ENCODE peak calls at places on chromosomes 6 and 20, in four cellular contexts. O is prostate gland, A is HCT116, E is breast epithelium. S is an unnamed sample.

GRCh38 chr20:59145926-59146800 is 17.5 kb upstream of the ZNF831 start:
- DNase-seq in O (no peak), A (no peak), E (peak; percentile 4), S (no peak)

GRCh38 chr6:164258421-164258820 is 843.9 kb downstream of the QKI start:
- DNase-seq in A (no peak), E (no peak), O (no peak), S (no peak)

GRCh38 chr6:43199912-43200311 is 17.9 kb downstream of the CUL9 start:
- DNase-seq in A (no peak), E (no peak), O (no peak), S (no peak)

GRCh38 chr6:44154067-44154466 is 4.6 kb upstream of the CAPN11 start:
- DNase-seq in A (no peak), O (no peak), E (no peak), S (no peak)

GRCh38 chr6:137856138-137856898 is 10.7 kb upstream of the TNFAIP3 start:
- DNase-seq in E (no peak), A (no peak), O (no peak), S (no peak)

GRCh38 chr6:168353041-168353440 is 33.5 kb upstream of the DACT2 start:
- DNase-seq in A (no peak), O (no peak), E (no peak), S (no peak)

GRCh38 chr20:64258071-64258823 is 2.7 kb downstream of the PCMTD2 start:
- DNase-seq in O (no peak), A (no peak), E (no peak), S (no peak)

GRCh38 chr6:161233986-161234620 is 39.8 kb downstream of the AGPAT4 start:
- DNase-seq in E (no peak), O (no peak), A (peak; percentile 13), S (no peak)

GRCh38 chr20:23879811-23880374 is 345 bp upstream of the CST5 start:
- DNase-seq in A (no peak), O (no peak), E (no peak), S (peak; percentile 87)

GRCh38 chr6:42569102-42570028 is 5.5 kb downstream of the UBR2 start:
- DNase-seq in A (no peak), O (no peak), E (no peak), S (no peak)

GRCh38 chr6:143234686-143235085 is 174.0 kb downstream of the AIG1 start:
- DNase-seq in O (no peak), A (no peak), E (no peak), S (no peak)

GRCh38 chr6:32056254-32056653 is 18.0 kb downstream of the CYP21A2 start:
- DNase-seq in O (no peak), E (no peak), A (no peak), S (no peak)

GRCh38 chr6:164962805-164963204 is 346.6 kb downstream of the C6orf118 start:
- DNase-seq in E (no peak), O (no peak), A (no peak), S (no peak)

GRCh38 chr20:33096921-33097320 is 17.5 kb downstream of the BPIFB4 start:
- DNase-seq in A (no peak), O (no peak), E (no peak), S (no peak)

GRCh38 chr6:113428702-113429101 is 428.4 kb upstream of the MARCKS start:
- DNase-seq in O (no peak), E (no peak), A (no peak), S (no peak)

GRCh38 chr6:86456786-86457185 is 480.5 kb upstream of the HTR1E start:
- DNase-seq in E (no peak), A (no peak), O (no peak), S (peak; percentile 12)

GRCh38 chr6:105121981-105122380 is 57.8 kb downstream of the POPDC3 start:
- DNase-seq in O (peak; percentile 42), A (no peak), E (no peak), S (no peak)

GRCh38 chr20:60085551-60086132 is 127.4 kb downstream of the CDH26 start:
- DNase-seq in O (no peak), A (no peak), E (no peak), S (no peak)

GRCh38 chr6:69861986-69862385 is 4.4 kb upstream of the COL19A1 start:
- DNase-seq in A (no peak), E (no peak), O (no peak), S (no peak)

GRCh38 chr20:39136145-39136544 is 174.0 kb downstream of the DHX35 start:
- DNase-seq in A (no peak), E (no peak), O (no peak), S (no peak)

GRCh38 chr6:12275084-12275483 is 15.1 kb upstream of the EDN1 start:
- DNase-seq in A (no peak), E (no peak), O (no peak), S (no peak)

DNA sequence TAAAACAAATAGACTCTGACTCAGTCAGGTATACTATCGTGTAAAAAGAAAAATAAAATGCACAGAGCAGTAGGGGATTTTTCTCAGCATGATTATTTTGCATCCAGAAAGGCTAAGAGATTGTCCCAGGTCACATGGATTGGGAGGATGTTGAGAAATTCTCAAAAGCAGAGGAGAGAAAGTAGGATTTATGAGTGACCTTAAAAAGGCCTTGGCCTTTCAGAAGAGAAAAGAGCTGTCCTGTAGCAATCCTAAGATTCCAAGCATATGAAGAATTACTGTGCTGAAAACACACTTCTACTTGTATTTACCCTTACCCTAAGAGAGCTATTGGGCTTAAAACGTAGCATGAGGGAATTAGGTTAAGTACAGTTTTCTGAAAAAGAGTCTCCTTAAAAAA is 149.7 kb upstream of the ENPP5 start:
- DNase-seq in A (no peak), O (no peak), E (no peak), S (no peak)
- TF ChIP-seq POLR2AphosphoS5 in A (no peak), O (no peak), E (no peak), S (no peak)

GRCh38 chr6:33579828-33580714 is at the start of gene BAK1:
- DNase-seq in O (peak; percentile 88), A (peak; percentile 83), E (peak; percentile 86), S (peak; percentile 98)
- H3K27ac ChIP-seq in O (peak within 1 kb of the TSS; percentile 68), A (peak within 1 kb of the TSS; percentile 75), E (peak within 1 kb of the TSS; percentile 91), S (peak within 1 kb of the TSS; percentile 89)

GRCh38 chr6:89221971-89222887 is 5.1 kb upstream of the GABRR1 start:
- DNase-seq in A (no peak), E (no peak), O (no peak), S (no peak)
- TF ChIP-seq POLR2AphosphoS5 in A (no peak), E (no peak), O (peak; percentile 17), S (no peak)

GRCh38 chr6:27441001-27441400 is 31.9 kb downstream of the ZNF184 start:
- DNase-seq in A (no peak), E (no peak), O (no peak), S (no peak)
- H3K27ac ChIP-seq in A (no peak overlapping the region), E (no peak overlapping the region), O (no peak overlapping the region), S (no peak overlapping the region)

DNA sequence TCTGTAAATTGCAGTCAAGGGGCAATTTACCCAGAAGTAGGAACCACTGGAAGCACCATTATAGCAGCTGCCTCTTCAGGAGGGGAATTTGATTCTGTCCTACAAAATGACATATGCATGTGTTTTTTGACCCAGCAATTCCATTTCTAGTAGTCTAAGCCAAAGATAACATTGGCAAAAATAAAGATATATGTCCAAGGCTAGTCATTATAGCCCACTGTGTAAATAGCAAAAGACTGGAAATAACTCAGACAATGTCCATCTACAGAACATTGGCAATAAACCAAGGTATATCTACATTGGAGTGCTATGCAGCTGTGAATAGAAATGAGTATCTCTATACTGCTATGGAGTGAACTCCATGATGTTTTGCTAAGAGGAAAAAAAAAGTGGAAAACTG is 12.5 kb upstream of the PANK2 start:
- DNase-seq in E (no peak), O (no peak), A (no peak), S (no peak)
- TF ChIP-seq POLR2AphosphoS5 in E (no peak), O (no peak), A (no peak), S (no peak)

GRCh38 chr20:31835554-31835953 is 9.8 kb downstream of the FOXS1 start:
- DNase-seq in E (no peak), O (no peak), A (no peak), S (no peak)
- H3K27ac ChIP-seq in E (peak overlapping the region; percentile 38), O (no peak overlapping the region), A (no peak overlapping the region), S (no peak overlapping the region)

DNA sequence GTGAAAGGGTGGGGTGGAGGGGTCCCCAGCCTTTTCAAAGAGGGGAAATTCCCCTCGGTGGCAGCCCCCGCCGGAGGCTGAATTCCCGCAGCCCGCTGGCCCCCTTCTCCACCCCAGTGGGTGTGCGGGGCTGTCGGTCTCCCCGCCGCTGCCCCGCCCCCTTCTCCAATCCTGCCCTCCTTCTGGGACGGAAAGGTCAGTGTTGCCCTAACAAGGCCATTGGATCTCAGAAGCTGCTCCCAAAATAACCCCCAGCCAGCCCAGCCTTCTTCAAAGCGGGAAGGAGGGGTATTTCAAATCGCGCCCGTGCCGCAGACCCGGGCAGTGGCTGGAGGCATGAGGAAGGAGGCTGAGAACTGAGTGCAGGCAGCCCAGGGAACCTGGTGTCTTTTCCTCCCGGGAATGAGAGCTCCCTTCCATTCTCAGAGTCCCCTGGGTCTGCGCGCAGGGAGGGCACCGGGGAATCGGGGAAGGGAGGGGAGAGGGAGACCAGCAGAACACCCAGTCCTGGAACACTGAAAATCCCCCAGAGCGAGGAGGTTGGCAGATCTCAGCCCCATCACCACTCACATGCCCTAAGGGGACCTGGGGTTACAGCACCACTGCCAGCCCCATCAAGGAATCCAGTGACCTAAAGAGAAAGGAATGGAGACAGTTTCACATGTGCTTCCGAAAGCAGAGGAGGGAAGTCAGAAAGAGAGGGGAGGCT is at the start of gene JPH2:
- DNase-seq in O (no peak), E (peak; percentile 92), A (no peak), S (peak; percentile 94)
- TF ChIP-seq POLR2AphosphoS5 in O (peak; percentile 22), E (peak; percentile 63), A (no peak), S (peak; percentile 76)

GRCh38 chr6:26380256-26380655 is 2.7 kb upstream of the BTN2A2 start:
- DNase-seq in O (no peak), E (no peak), A (no peak), S (no peak)
- H3K27ac ChIP-seq in O (no peak overlapping the region), E (no peak overlapping the region), A (no peak overlapping the region), S (no peak overlapping the region)

GRCh38 chr6:33203443-33204164 is 851 bp upstream of the HSD17B8 start:
- DNase-seq in O (no peak), E (no peak), A (no peak), S (no peak)
- TF ChIP-seq POLR2AphosphoS5 in O (no peak), E (no peak), A (no peak), S (no peak)

DNA sequence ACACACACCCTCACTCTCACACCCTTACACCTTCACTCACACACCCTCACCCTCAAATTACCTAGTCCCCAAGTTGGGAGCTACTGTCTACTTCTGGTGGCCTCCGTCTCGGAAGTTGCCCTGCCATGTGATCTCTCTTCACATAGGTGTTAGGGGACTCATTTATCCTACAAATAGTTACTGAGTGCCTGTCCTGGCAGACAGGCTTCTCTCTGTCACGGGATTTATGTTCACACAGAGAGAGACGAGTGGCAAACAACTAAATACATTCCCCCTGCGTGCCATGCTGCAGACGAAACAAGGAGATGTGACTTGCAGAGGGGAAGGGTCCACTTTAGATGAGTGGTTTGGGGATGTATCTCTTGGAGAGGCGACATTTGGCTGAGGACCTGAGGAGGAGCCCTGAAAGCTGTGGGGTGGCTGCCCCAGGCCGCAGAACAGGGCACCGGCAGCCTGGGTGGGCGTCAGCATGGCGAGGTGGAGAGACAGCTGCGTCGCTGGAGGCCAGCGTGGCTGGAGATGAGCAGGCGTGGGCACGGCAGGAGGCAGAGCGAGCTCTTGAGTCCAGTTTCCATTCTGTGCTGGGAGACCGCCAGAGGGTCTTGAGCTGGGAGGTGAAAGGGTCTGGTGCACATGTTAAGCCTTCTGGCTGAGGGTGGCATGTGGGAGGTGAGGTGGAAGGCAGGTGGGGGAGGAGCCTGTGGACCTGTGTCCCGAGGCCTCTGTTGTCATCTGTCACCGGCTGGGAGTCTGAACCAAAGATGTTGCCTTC is 17.2 kb downstream of the DYNLT1 start:
- DNase-seq in O (no peak), E (no peak), A (no peak), S (peak; percentile 24)
- H3K27ac ChIP-seq in O (no peak overlapping the region), E (no peak overlapping the region), A (no peak overlapping the region), S (no peak overlapping the region)

S was measured in esophagus muscularis mucosa.